ENCODE peak calls at places on chromosome 22, in ten cellular contexts. One of them, this sample, is unnamed.

GRCh38 chr22:20432244-20432686 is 5.4 kb downstream of the SCARF2 start:
- DNase-seq in IMR-90: no peak
- DNase-seq in hepatocyte: no peak
- DNase-seq in AG10803: no peak
- DNase-seq in BJ: no peak
- DNase-seq in choroid plexus epithelial cell: no peak
- DNase-seq in fibroblast of the aortic adventitia: no peak
- DNase-seq in A549: no peak
- DNase-seq in CD8-positive, alpha-beta T cell: no peak
- DNase-seq in pancreas: no peak
- DNase-seq in this sample: no peak

GRCh38 chr22:18121436-18122253 is 11.0 kb downstream of the TUBA8 start:
- DNase-seq in IMR-90: no peak
- DNase-seq in hepatocyte: no peak
- DNase-seq in AG10803: no peak
- DNase-seq in BJ: no peak
- DNase-seq in choroid plexus epithelial cell: no peak
- DNase-seq in fibroblast of the aortic adventitia: no peak
- DNase-seq in A549: no peak
- DNase-seq in CD8-positive, alpha-beta T cell: no peak
- DNase-seq in pancreas: no peak
- DNase-seq in this sample: no peak

GRCh38 chr22:42932857-42933782 is 76.0 kb upstream of the ARFGAP3 start:
- DNase-seq in IMR-90: peak
- DNase-seq in hepatocyte: no peak
- DNase-seq in AG10803: peak
- DNase-seq in BJ: no peak
- DNase-seq in choroid plexus epithelial cell: no peak
- DNase-seq in fibroblast of the aortic adventitia: peak
- DNase-seq in A549: no peak
- DNase-seq in CD8-positive, alpha-beta T cell: no peak
- DNase-seq in pancreas: no peak
- DNase-seq in this sample: no peak

GRCh38 chr22:21009638-21010425 is 5.1 kb upstream of the P2RX6 start:
- DNase-seq in IMR-90: peak
- DNase-seq in hepatocyte: peak
- DNase-seq in AG10803: peak
- DNase-seq in BJ: no peak
- DNase-seq in choroid plexus epithelial cell: peak
- DNase-seq in fibroblast of the aortic adventitia: peak
- DNase-seq in A549: peak
- DNase-seq in CD8-positive, alpha-beta T cell: peak
- DNase-seq in pancreas: peak
- DNase-seq in this sample: peak

GRCh38 chr22:32237905-32238304 is 17.2 kb downstream of the SLC5A4 start:
- DNase-seq in IMR-90: no peak
- DNase-seq in hepatocyte: no peak
- DNase-seq in AG10803: no peak
- DNase-seq in BJ: no peak
- DNase-seq in choroid plexus epithelial cell: no peak
- DNase-seq in fibroblast of the aortic adventitia: no peak
- DNase-seq in A549: no peak
- DNase-seq in CD8-positive, alpha-beta T cell: no peak
- DNase-seq in pancreas: no peak
- DNase-seq in this sample: no peak

GRCh38 chr22:27875951-27876350 is 43.1 kb downstream of the PITPNB start:
- DNase-seq in IMR-90: no peak
- DNase-seq in hepatocyte: no peak
- DNase-seq in AG10803: no peak
- DNase-seq in BJ: no peak
- DNase-seq in choroid plexus epithelial cell: no peak
- DNase-seq in fibroblast of the aortic adventitia: no peak
- DNase-seq in A549: no peak
- DNase-seq in CD8-positive, alpha-beta T cell: peak
- DNase-seq in pancreas: no peak
- DNase-seq in this sample: no peak

GRCh38 chr22:39908737-39909136 is 7.9 kb downstream of the GRAP2 start:
- DNase-seq in IMR-90: peak
- DNase-seq in hepatocyte: no peak
- DNase-seq in AG10803: no peak
- DNase-seq in BJ: no peak
- DNase-seq in choroid plexus epithelial cell: peak
- DNase-seq in fibroblast of the aortic adventitia: no peak
- DNase-seq in A549: no peak
- DNase-seq in CD8-positive, alpha-beta T cell: peak
- DNase-seq in pancreas: no peak
- DNase-seq in this sample: no peak

GRCh38 chr22:50477923-50478322 is 3.1 kb upstream of the SBF1 start:
- DNase-seq in IMR-90: no peak
- DNase-seq in hepatocyte: no peak
- DNase-seq in AG10803: no peak
- DNase-seq in BJ: no peak
- DNase-seq in choroid plexus epithelial cell: no peak
- DNase-seq in fibroblast of the aortic adventitia: no peak
- DNase-seq in A549: no peak
- DNase-seq in CD8-positive, alpha-beta T cell: no peak
- DNase-seq in pancreas: no peak
- DNase-seq in this sample: no peak

DNA sequence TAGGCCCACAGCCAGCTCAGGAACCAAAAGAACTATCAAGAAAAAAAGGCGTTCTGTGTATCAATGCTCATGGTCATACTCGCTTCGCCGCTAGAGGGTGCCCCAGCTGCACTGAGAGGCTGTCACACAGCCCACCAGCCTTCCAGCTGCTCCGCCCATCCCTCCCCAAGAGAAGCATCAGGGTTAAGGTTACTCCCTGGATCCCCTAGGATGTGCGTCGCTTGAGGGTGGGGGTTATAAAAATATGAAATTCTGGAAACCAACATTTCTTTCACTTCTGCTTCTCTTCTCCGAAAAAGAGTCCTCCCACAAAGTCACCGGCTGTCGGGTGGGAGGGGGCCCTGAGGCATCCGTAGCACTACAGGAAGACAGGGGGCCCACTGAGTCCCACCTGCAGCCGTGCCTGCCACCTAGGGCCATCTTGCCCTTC is 1.7 kb downstream of the CBX6 start:
- DNase-seq in IMR-90: peak
- DNase-seq in hepatocyte: peak
- DNase-seq in AG10803: peak
- DNase-seq in BJ: no peak
- DNase-seq in choroid plexus epithelial cell: peak
- DNase-seq in fibroblast of the aortic adventitia: peak
- DNase-seq in A549: peak
- DNase-seq in CD8-positive, alpha-beta T cell: peak
- DNase-seq in pancreas: peak
- DNase-seq in this sample: peak
- H3K4me3 ChIP-seq in IMR-90: no peak
- H3K4me3 ChIP-seq in hepatocyte: peak
- H3K4me3 ChIP-seq in AG10803: peak
- H3K4me3 ChIP-seq in BJ: peak
- H3K4me3 ChIP-seq in choroid plexus epithelial cell: peak
- H3K4me3 ChIP-seq in fibroblast of the aortic adventitia: peak
- H3K4me3 ChIP-seq in A549: peak
- H3K4me3 ChIP-seq in CD8-positive, alpha-beta T cell: peak
- H3K4me3 ChIP-seq in pancreas: no peak
- H3K4me3 ChIP-seq in this sample: peak

GRCh38 chr22:46998346-46998745 is 235.9 kb downstream of the TBC1D22A start:
- DNase-seq in IMR-90: no peak
- DNase-seq in hepatocyte: no peak
- DNase-seq in AG10803: no peak
- DNase-seq in BJ: no peak
- DNase-seq in choroid plexus epithelial cell: no peak
- DNase-seq in fibroblast of the aortic adventitia: no peak
- DNase-seq in A549: no peak
- DNase-seq in CD8-positive, alpha-beta T cell: no peak
- DNase-seq in pancreas: no peak
- DNase-seq in this sample: no peak

GRCh38 chr22:46997311-46997970 is 235.0 kb downstream of the TBC1D22A start:
- DNase-seq in IMR-90: no peak
- DNase-seq in hepatocyte: no peak
- DNase-seq in AG10803: no peak
- DNase-seq in BJ: no peak
- DNase-seq in choroid plexus epithelial cell: no peak
- DNase-seq in fibroblast of the aortic adventitia: no peak
- DNase-seq in A549: no peak
- DNase-seq in CD8-positive, alpha-beta T cell: no peak
- DNase-seq in pancreas: no peak
- DNase-seq in this sample: no peak

GRCh38 chr22:46994983-46995382 is 232.5 kb downstream of the TBC1D22A start:
- DNase-seq in IMR-90: no peak
- DNase-seq in hepatocyte: no peak
- DNase-seq in AG10803: no peak
- DNase-seq in BJ: no peak
- DNase-seq in choroid plexus epithelial cell: no peak
- DNase-seq in fibroblast of the aortic adventitia: no peak
- DNase-seq in A549: no peak
- DNase-seq in CD8-positive, alpha-beta T cell: no peak
- DNase-seq in pancreas: no peak
- DNase-seq in this sample: no peak

GRCh38 chr22:46995501-46996360 is 233.3 kb downstream of the TBC1D22A start:
- DNase-seq in IMR-90: no peak
- DNase-seq in hepatocyte: no peak
- DNase-seq in AG10803: no peak
- DNase-seq in BJ: no peak
- DNase-seq in choroid plexus epithelial cell: no peak
- DNase-seq in fibroblast of the aortic adventitia: no peak
- DNase-seq in A549: no peak
- DNase-seq in CD8-positive, alpha-beta T cell: no peak
- DNase-seq in pancreas: no peak
- DNase-seq in this sample: no peak

DNA sequence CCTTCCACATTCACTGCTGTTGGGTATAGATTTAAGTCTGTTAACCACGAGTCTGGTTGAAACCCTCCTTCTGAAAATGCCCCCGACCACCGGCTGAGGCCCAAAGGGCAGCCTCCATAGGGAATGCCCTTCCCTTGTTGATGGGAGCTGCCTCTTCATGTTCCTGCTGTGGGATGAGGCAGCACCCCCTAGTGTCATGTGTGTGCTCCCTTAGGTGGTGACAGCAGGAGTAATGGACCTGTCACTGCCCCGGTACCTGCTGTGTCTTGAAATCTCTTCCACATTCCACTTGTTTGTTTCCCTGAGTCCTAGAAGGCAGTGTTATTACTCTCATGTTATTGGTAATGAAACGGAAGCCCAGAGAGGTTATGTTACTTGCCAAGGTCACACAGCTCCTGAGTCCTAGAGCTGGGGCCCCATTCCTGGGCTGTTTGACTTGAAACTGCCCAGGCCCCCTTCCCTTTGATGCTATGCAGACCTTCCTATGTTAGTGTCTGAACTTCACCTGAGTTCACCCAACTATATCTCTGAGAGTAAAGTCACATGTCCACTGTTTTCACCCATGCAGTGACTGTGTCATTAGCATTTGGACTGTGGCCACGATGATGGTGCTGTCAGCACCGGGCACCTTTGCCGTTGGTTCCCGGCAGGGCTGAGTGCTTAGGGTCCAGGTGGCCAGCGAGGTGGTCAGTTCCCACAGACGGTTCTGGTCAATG is 234.3 kb downstream of the TBC1D22A start:
- DNase-seq in IMR-90: no peak
- DNase-seq in hepatocyte: no peak
- DNase-seq in AG10803: no peak
- DNase-seq in BJ: no peak
- DNase-seq in choroid plexus epithelial cell: no peak
- DNase-seq in fibroblast of the aortic adventitia: no peak
- DNase-seq in A549: peak
- DNase-seq in CD8-positive, alpha-beta T cell: no peak
- DNase-seq in pancreas: no peak
- DNase-seq in this sample: no peak
- TF ChIP-seq CTCF in IMR-90: peak
- TF ChIP-seq CTCF in hepatocyte: peak
- TF ChIP-seq CTCF in AG10803: peak
- TF ChIP-seq CTCF in BJ: peak
- TF ChIP-seq CTCF in choroid plexus epithelial cell: peak
- TF ChIP-seq CTCF in fibroblast of the aortic adventitia: no peak
- TF ChIP-seq CTCF in A549: peak
- TF ChIP-seq CTCF in CD8-positive, alpha-beta T cell: no peak
- TF ChIP-seq CTCF in pancreas: no peak
- TF ChIP-seq CTCF in this sample: no peak

DNA sequence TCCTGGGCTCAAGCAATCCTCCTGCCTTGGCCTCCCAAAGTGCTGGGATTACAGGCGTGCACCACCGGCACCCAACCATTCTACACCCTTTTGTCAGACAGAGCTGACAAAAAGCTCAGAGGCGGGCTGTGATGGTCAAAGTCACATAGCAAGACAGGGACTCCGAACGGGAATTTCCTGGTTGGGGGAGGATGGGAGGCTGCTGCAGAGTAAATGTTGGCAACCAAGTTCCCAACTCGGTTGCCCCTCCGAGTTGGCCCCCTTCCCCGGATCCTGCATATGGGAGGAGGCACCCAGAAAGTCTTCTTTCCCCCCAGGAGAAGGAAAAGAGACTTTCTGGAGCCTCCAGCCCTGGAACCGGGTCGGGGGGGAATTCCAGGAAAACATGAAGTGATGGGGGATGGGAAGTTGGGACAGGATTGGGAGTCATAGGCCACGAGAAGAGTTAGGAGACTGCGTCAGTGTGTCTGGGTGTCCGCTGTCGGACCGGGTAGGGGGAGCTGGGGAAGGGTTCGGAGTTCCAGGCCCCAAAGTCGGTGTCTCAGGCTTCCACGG is 640 bp downstream of the SELENOM start:
- DNase-seq in IMR-90: peak
- DNase-seq in hepatocyte: no peak
- DNase-seq in AG10803: peak
- DNase-seq in BJ: no peak
- DNase-seq in choroid plexus epithelial cell: peak
- DNase-seq in fibroblast of the aortic adventitia: peak
- DNase-seq in A549: peak
- DNase-seq in CD8-positive, alpha-beta T cell: no peak
- DNase-seq in pancreas: no peak
- DNase-seq in this sample: peak
- H3K4me3 ChIP-seq in IMR-90: peak
- H3K4me3 ChIP-seq in hepatocyte: peak
- H3K4me3 ChIP-seq in AG10803: peak
- H3K4me3 ChIP-seq in BJ: peak
- H3K4me3 ChIP-seq in choroid plexus epithelial cell: peak
- H3K4me3 ChIP-seq in fibroblast of the aortic adventitia: peak
- H3K4me3 ChIP-seq in A549: peak
- H3K4me3 ChIP-seq in CD8-positive, alpha-beta T cell: peak
- H3K4me3 ChIP-seq in pancreas: peak
- H3K4me3 ChIP-seq in this sample: peak

GRCh38 chr22:16781764-16782329 is 43.4 kb downstream of the XKR3 start:
- DNase-seq in IMR-90: no peak
- DNase-seq in hepatocyte: no peak
- DNase-seq in AG10803: no peak
- DNase-seq in BJ: no peak
- DNase-seq in choroid plexus epithelial cell: no peak
- DNase-seq in fibroblast of the aortic adventitia: no peak
- DNase-seq in A549: no peak
- DNase-seq in CD8-positive, alpha-beta T cell: no peak
- DNase-seq in pancreas: no peak
- DNase-seq in this sample: no peak

GRCh38 chr22:16781074-16781763 is 44.0 kb downstream of the XKR3 start:
- DNase-seq in IMR-90: no peak
- DNase-seq in hepatocyte: no peak
- DNase-seq in AG10803: no peak
- DNase-seq in BJ: no peak
- DNase-seq in choroid plexus epithelial cell: no peak
- DNase-seq in fibroblast of the aortic adventitia: no peak
- DNase-seq in A549: no peak
- DNase-seq in CD8-positive, alpha-beta T cell: no peak
- DNase-seq in pancreas: no peak
- DNase-seq in this sample: no peak

GRCh38 chr22:16783453-16783852 is 41.8 kb downstream of the XKR3 start:
- DNase-seq in IMR-90: no peak
- DNase-seq in hepatocyte: no peak
- DNase-seq in AG10803: no peak
- DNase-seq in BJ: no peak
- DNase-seq in choroid plexus epithelial cell: no peak
- DNase-seq in fibroblast of the aortic adventitia: no peak
- DNase-seq in A549: no peak
- DNase-seq in CD8-positive, alpha-beta T cell: no peak
- DNase-seq in pancreas: no peak
- DNase-seq in this sample: no peak

GRCh38 chr22:16783930-16784354 is 41.3 kb downstream of the XKR3 start:
- DNase-seq in IMR-90: no peak
- DNase-seq in hepatocyte: peak
- DNase-seq in AG10803: no peak
- DNase-seq in BJ: no peak
- DNase-seq in choroid plexus epithelial cell: no peak
- DNase-seq in fibroblast of the aortic adventitia: no peak
- DNase-seq in A549: peak
- DNase-seq in CD8-positive, alpha-beta T cell: no peak
- DNase-seq in pancreas: no peak
- DNase-seq in this sample: no peak
- TF ChIP-seq CTCF in IMR-90: no peak
- TF ChIP-seq CTCF in hepatocyte: no peak
- TF ChIP-seq CTCF in AG10803: peak
- TF ChIP-seq CTCF in BJ: no peak
- TF ChIP-seq CTCF in choroid plexus epithelial cell: peak
- TF ChIP-seq CTCF in fibroblast of the aortic adventitia: peak
- TF ChIP-seq CTCF in A549: no peak
- TF ChIP-seq CTCF in CD8-positive, alpha-beta T cell: no peak
- TF ChIP-seq CTCF in pancreas: no peak
- TF ChIP-seq CTCF in this sample: no peak